ENCODE peak calls at places on chromosomes 13 and 19, in six cellular contexts. H is GM13977, I is activated T-helper 1 cell treated with Interleukin-2 at 50 U/mL for 16 hours, G is NCI-H774, N is iPS DF 6.9, M is NCI-H187. A is an unnamed sample.
A peak's percentile ranks its signal among the peaks of the same experiment; 100 is the strongest.

GRCh38 chr13:77492982-77493381 is 42.5 kb upstream of the SCEL start:
- DNase-seq in H (no peak), I (no peak), G (peak; percentile 24), N (no peak), M (peak; percentile 17), A (peak; percentile 27)

GRCh38 chr19:2477141-2477710 is 1.3 kb downstream of the GADD45B start:
- DNase-seq in H (no peak), I (no peak), G (no peak), N (no peak), M (no peak), A (no peak)

GRCh38 chr13:27419333-27419732 is 5.1 kb upstream of the GTF3A start:
- DNase-seq in H (no peak), I (no peak), G (no peak), N (no peak), M (no peak), A (no peak)

GRCh38 chr13:20182231-20182846 is 10.4 kb downstream of the GJB2 start:
- DNase-seq in H (peak; percentile 86), I (no peak), G (peak; percentile 34), N (no peak), M (peak; percentile 16), A (peak; percentile 62)

GRCh38 chr13:106377341-106377740 is 158.1 kb downstream of the EFNB2 start:
- DNase-seq in H (no peak), I (no peak), G (no peak), N (no peak), M (no peak), A (no peak)

GRCh38 chr19:46974181-46974580 is 45.5 kb upstream of the NPAS1 start:
- DNase-seq in H (no peak), I (no peak), G (no peak), N (no peak), M (no peak), A (no peak)

GRCh38 chr19:1133471-1133929 is 29.7 kb downstream of the GPX4 start:
- DNase-seq in H (peak; percentile 72), I (peak; percentile 73), G (no peak), N (no peak), M (no peak), A (no peak)

GRCh38 chr13:23510544-23510916 is 59.7 kb upstream of the TNFRSF19 start:
- DNase-seq in H (no peak), I (no peak), G (no peak), N (no peak), M (no peak), A (no peak)

GRCh38 chr13:50393641-50394040 is 378.4 kb downstream of the KCNRG start:
- DNase-seq in H (no peak), I (no peak), G (no peak), N (no peak), M (peak; percentile 67), A (no peak)

GRCh38 chr13:113542751-113543424 is 41.7 kb upstream of the TFDP1 start:
- DNase-seq in H (no peak), I (no peak), G (no peak), N (no peak), M (no peak), A (no peak)

GRCh38 chr19:14441041-14441938 is 8.2 kb downstream of the PKN1 start:
- DNase-seq in H (no peak), I (no peak), G (no peak), N (no peak), M (no peak), A (no peak)

GRCh38 chr13:60765700-60766411 is 368.8 kb downstream of the TDRD3 start:
- DNase-seq in H (no peak), I (no peak), G (no peak), N (no peak), M (no peak), A (no peak)

GRCh38 chr19:18251587-18252369 is 22.5 kb downstream of the IQCN start:
- DNase-seq in H (peak; percentile 94), I (peak; percentile 64), G (peak; percentile 55), N (peak; percentile 81), M (peak; percentile 2), A (peak; percentile 70)

GRCh38 chr13:111789011-111789410 is 277.9 kb upstream of the SOX1 start:
- DNase-seq in H (no peak), I (no peak), G (no peak), N (no peak), M (no peak), A (no peak)

GRCh38 chr13:32527151-32527550 is 11.4 kb downstream of the N4BP2L2 start:
- DNase-seq in H (no peak), I (no peak), G (no peak), N (no peak), M (no peak), A (no peak)

GRCh38 chr19:17234911-17235617 is 9.0 kb downstream of the OCEL1 start:
- DNase-seq in H (peak; percentile 79), I (peak; percentile 34), G (peak; percentile 57), N (no peak), M (no peak), A (no peak)

GRCh38 chr13:98577823-98578285 is 947 bp upstream of the STK24 start:
- DNase-seq in H (no peak), I (no peak), G (no peak), N (no peak), M (no peak), A (no peak)

A was measured in T47D.